ENCODE peak calls at places on chromosomes 4 and X, in seven cellular contexts. J, D, K, Z, P, V and X are unnamed samples. For H3K4me1, the result is how much of the 10 kb centered on the place peaks cover.

GRCh38 chr4:18480928-18481327 is 459.4 kb upstream of the LCORL start:
- DNase-seq in P (no peak), D (no peak), K (no peak), V (no peak), Z (no peak), J (no peak), X (no peak)

GRCh38 chr4:60683357-60683756 is 516.8 kb upstream of the ADGRL3 start:
- DNase-seq in P (peak), K (peak), Z (no peak), V (no peak), J (no peak), D (no peak), X (no peak)

GRCh38 chr4:166675411-166675810 is 558.9 kb downstream of the SPOCK3 start:
- DNase-seq in Z (no peak), P (peak), V (no peak), K (peak), D (no peak), J (no peak), X (no peak)

GRCh38 chr4:83348074-83348473 is 13.4 kb upstream of the HPSE start:
- DNase-seq in P (no peak), V (no peak), D (no peak), J (no peak), K (no peak), Z (no peak), X (no peak)

GRCh38 chr4:189787216-189788031 is 153.2 kb upstream of the FRG1 start:
- DNase-seq in J (no peak), V (no peak), K (no peak), P (no peak), Z (no peak), D (no peak), X (no peak)

GRCh38 chr4:173461170-173461569 is 62.3 kb upstream of the SCRG1 start:
- DNase-seq in Z (no peak), J (no peak), K (peak), P (peak), D (no peak), V (no peak), X (no peak)

GRCh38 chr4:2785613-2786012 is 7.3 kb upstream of the SH3BP2 start:
- DNase-seq in Z (no peak), J (no peak), D (peak), V (no peak), K (no peak), P (no peak), X (no peak)

GRCh38 chr4:40699648-40700047 is 50.1 kb upstream of the NSUN7 start:
- DNase-seq in V (no peak), P (peak), K (peak), Z (no peak), D (no peak), J (no peak), X (no peak)

GRCh38 chrX:68365356-68365755 is 67.9 kb downstream of the OPHN1 start:
- DNase-seq in V (no peak), P (no peak), D (no peak), K (peak), Z (no peak), J (no peak), X (no peak)

GRCh38 chrX:14673764-14674163 is 144.4 kb downstream of the GLRA2 start:
- DNase-seq in J (no peak), P (peak), V (no peak), K (peak), Z (no peak), D (peak), X (no peak)

GRCh38 chrX:136250191-136251041 is 784 bp downstream of the MAP7D3 start:
- DNase-seq in J (no peak), D (peak), V (no peak), Z (no peak), P (no peak), K (peak), X (no peak)

GRCh38 chr4:47490550-47490949 is 5.5 kb downstream of the ATP10D start:
- DNase-seq in D (peak), K (peak), V (no peak), J (no peak), P (peak), Z (peak), X (peak)

GRCh38 chrX:16826207-16826606 is 39.9 kb downstream of the TXLNG start:
- DNase-seq in D (peak), Z (no peak), K (peak), V (no peak), P (peak), J (no peak), X (peak)

GRCh38 chr4:108693819-108694218 is 43.4 kb downstream of the OSTC start:
- DNase-seq in J (no peak), Z (no peak), D (no peak), P (no peak), V (no peak), K (peak), X (no peak)

GRCh38 chr4:48799157-48799556 is 19.1 kb upstream of the FRYL start:
- DNase-seq in Z (no peak), P (peak), J (no peak), D (no peak), V (no peak), K (no peak), X (no peak)

GRCh38 chrX:72243472-72243871 is 4.6 kb upstream of the ERCC6L start:
- DNase-seq in P (peak), K (peak), V (no peak), J (no peak), D (no peak), Z (no peak), X (no peak)

GRCh38 chrX:147570483-147570882 is 341.2 kb upstream of the FMR1 start:
- DNase-seq in Z (no peak), V (no peak), K (no peak), J (no peak), P (no peak), D (no peak), X (no peak)

GRCh38 chrX:49185062-49185394 is 1.1 kb downstream of the PRICKLE3 start:
- DNase-seq in P (no peak), K (no peak), Z (no peak), J (no peak), V (no peak), D (no peak), X (no peak)

GRCh38 chr4:11342401-11342800 is 86.3 kb downstream of the HS3ST1 start:
- DNase-seq in V (no peak), K (no peak), J (no peak), P (no peak), Z (no peak), D (no peak), X (no peak)

GRCh38 chr4:1082215-1083182 is 30.9 kb downstream of the RNF212 start:
- DNase-seq in Z (no peak), K (peak), J (peak), V (no peak), P (peak), D (no peak), X (no peak)

GRCh38 chr4:3529363-3529762 is 2.9 kb downstream of the LRPAP1 start:
- DNase-seq in K (peak), P (no peak), V (no peak), D (peak), J (peak), Z (no peak), X (no peak)

GRCh38 chrX:129831486-129831885 is 12.2 kb downstream of the ZDHHC9 start:
- DNase-seq in Z (no peak), K (no peak), P (no peak), V (no peak), D (no peak), J (no peak), X (no peak)

GRCh38 chrX:124981420-124981819 is 338.3 kb upstream of the TEX13C start:
- DNase-seq in Z (no peak), J (no peak), V (no peak), D (no peak), K (no peak), P (no peak), X (no peak)

GRCh38 chr4:97370581-97370980 is 772.7 kb downstream of the STPG2 start:
- DNase-seq in Z (no peak), V (no peak), D (no peak), J (no peak), P (peak), K (no peak), X (no peak)

GRCh38 chr4:10087152-10087791 is 29.3 kb downstream of the WDR1 start:
- DNase-seq in J (peak), P (no peak), K (no peak), Z (no peak), D (no peak), V (no peak), X (no peak)

GRCh38 chrX:53263597-53264094 is 17.7 kb downstream of the IQSEC2 start:
- DNase-seq in D (no peak), V (no peak), J (no peak), K (peak), P (peak), Z (peak), X (no peak)

GRCh38 chr4:124334119-124334518 is 378.4 kb downstream of the ANKRD50 start:
- DNase-seq in Z (peak), P (peak), V (no peak), J (no peak), D (peak), K (peak), X (no peak)

GRCh38 chrX:70485466-70485865 is 40.8 kb downstream of the DLG3 start:
- DNase-seq in K (no peak), J (no peak), Z (no peak), V (no peak), D (no peak), P (no peak), X (no peak)

GRCh38 chr4:24655971-24656370 is 71.6 kb upstream of the DHX15 start:
- DNase-seq in P (peak), Z (no peak), V (no peak), D (no peak), J (no peak), K (peak), X (peak)

GRCh38 chr4:37453361-37454262 is 209.1 kb downstream of the NWD2 start:
- DNase-seq in V (peak), P (peak), D (no peak), K (peak), J (peak), Z (no peak), X (peak)

GRCh38 chr4:132642196-132642817 is 506.8 kb upstream of the PCDH10 start:
- DNase-seq in V (no peak), Z (peak), K (peak), J (no peak), P (peak), D (peak), X (peak)

GRCh38 chr4:158630893-158631292 is 40.8 kb downstream of the C4orf46 start:
- DNase-seq in K (peak), D (no peak), P (peak), Z (no peak), J (no peak), V (no peak), X (no peak)

GRCh38 chrX:16970977-16971376 is 24.5 kb downstream of the REPS2 start:
- DNase-seq in K (peak), D (no peak), Z (no peak), P (peak), J (no peak), V (no peak), X (no peak)

GRCh38 chr4:15451866-15452765 is 17.6 kb upstream of the CC2D2A start:
- DNase-seq in P (peak), K (peak), J (no peak), V (no peak), Z (no peak), D (no peak), X (no peak)

GRCh38 chrX:130834149-130834548 is 68.9 kb downstream of the ENOX2 start:
- DNase-seq in V (no peak), P (no peak), J (no peak), D (peak), Z (no peak), K (no peak), X (no peak)

GRCh38 chr4:153566751-153567150 is 100.6 kb downstream of the TMEM131L start:
- DNase-seq in K (no peak), V (no peak), Z (no peak), J (no peak), P (no peak), D (no peak), X (no peak)

GRCh38 chr4:153570228-153570973 is 104.2 kb downstream of the TMEM131L start:
- DNase-seq in K (no peak), P (no peak), J (no peak), Z (no peak), V (no peak), D (peak), X (no peak)

GRCh38 chr4:153560918-153561317 is 94.8 kb downstream of the TMEM131L start:
- DNase-seq in P (peak), V (no peak), D (no peak), Z (no peak), J (no peak), K (no peak), X (no peak)

GRCh38 chr4:153564630-153565525 is 98.7 kb downstream of the TMEM131L start:
- DNase-seq in P (peak), J (no peak), K (no peak), Z (no peak), V (no peak), D (no peak), X (peak)
- H3K4me1 ChIP-seq in P (under half), J (under half), K (under half), Z (under half), V (under half), D (half or more), X (under half)

DNA sequence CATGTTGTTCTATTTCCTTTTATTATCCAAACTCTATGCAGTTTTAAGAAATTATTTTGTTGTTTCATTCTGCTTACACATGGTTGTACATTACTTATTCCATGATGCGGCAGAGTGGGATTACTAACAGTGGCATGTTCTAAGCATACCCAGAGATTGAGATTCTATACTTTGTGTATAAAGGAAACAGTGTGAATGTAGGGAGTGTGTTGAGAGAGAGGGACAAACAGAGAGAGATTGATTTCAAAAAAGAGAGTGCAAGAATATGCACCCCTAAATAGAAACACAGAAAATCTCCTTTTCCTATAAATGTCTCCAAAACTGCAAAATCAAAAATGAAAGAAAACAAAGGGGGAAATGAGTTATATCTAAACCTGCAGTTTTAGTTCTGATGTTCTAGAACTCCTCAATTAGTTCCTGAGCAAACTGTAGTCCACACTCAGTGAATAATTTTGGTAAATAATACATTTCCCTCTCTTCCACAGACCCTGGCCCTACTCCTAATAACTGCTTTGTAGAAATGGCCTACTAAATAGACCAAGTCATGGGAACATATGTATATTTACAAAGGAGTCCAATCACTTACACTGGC is 31.0 kb downstream of the SLC9B1 start:
- DNase-seq in P (no peak), J (no peak), D (no peak), V (no peak), Z (no peak), K (no peak), X (no peak)
- H3K4me1 ChIP-seq in P (under half), J (under half), D (under half), V (under half), Z (under half), K (under half), X (under half)

DNA sequence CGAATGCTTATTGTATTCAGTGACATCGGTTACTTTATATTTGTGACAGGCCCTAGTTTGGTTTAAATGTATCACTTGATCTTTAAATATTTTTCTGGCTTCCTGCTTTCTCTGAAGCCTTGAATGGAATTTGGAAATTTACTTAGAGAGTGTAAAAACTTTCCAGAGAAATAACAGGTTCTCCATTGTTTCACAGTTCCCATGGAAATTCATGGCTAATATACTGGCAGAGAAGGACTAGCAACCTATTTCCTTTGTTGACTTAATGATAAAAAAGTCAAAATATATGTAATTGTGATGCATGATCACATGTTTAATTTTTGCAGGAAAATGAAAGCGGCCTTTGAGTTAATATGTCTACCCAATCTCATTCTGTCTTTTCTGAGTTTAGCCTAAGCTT is 13.2 kb downstream of the NEIL3 start:
- DNase-seq in P (peak), K (peak), V (no peak), D (no peak), J (no peak), Z (no peak), X (no peak)
- H3K4me1 ChIP-seq in P (under half), K (under half), V (under half), D (under half), J (under half), Z (under half), X (under half)

DNA sequence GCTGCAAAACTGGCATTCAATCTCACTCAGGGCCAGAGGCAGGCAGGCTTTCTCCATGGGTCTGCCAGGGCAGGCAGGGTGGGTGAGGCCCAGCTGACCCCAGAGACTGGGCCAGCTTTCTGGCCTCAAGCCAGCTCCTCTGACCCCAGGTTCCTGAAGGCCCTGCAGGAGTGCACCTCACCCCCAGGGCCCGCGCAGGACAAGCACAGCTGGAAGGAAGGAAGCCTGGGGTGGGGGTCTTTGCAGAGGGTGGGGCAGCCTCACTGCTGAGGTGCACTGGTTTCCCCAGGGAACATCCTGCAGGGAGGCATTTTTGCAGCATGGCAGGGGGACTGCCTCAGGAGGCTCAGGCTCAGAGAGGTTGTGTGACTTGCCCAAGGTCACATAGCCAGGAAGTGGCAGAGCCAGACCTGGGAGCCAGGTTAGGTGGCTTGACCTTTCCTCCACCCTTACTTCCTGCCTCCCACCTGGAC is 31.5 kb upstream of the AFAP1 start:
- DNase-seq in Z (no peak), K (no peak), J (no peak), P (no peak), V (no peak), D (no peak), X (no peak)
- H3K4me1 ChIP-seq in Z (half or more), K (under half), J (under half), P (half or more), V (under half), D (under half), X (half or more)

DNA sequence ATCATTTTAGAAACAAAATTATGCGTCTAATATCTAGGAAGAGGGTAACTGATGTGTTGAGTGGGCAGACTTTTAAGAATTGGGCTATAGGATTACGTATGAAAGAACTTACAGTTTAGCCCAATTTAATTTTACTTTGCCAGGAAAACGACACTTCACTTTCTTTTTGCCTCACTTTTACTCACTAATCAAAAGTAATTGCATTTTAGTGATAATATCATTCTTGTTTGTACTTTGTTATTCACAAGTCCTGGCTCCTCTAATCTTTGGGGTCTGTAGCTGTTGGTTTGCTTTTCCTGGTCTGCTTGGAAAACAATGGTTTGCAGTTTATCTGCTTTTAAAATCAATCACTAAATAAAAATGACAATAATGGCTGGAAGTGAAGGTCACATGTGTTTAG is 2.9 kb upstream of the ARX start:
- DNase-seq in J (no peak), P (no peak), Z (no peak), K (no peak), D (no peak), V (no peak), X (no peak)
- H3K4me1 ChIP-seq in J (under half), P (under half), Z (under half), K (under half), D (under half), V (under half), X (under half)

GRCh38 chr4:76307670-76308014 is 1.1 kb downstream of the STBD1 start:
- DNase-seq in K (no peak), P (no peak), V (peak), J (no peak), D (no peak), Z (no peak), X (no peak)
- H3K4me1 ChIP-seq in K (under half), P (under half), V (under half), J (under half), D (under half), Z (under half), X (under half)

GRCh38 chrX:132956421-132957210 is 1.8 kb downstream of the HS6ST2 start:
- DNase-seq in Z (no peak), V (peak), K (no peak), P (no peak), J (no peak), D (no peak), X (no peak)
- H3K4me1 ChIP-seq in Z (under half), V (under half), K (under half), P (under half), J (under half), D (under half), X (under half)

DNA sequence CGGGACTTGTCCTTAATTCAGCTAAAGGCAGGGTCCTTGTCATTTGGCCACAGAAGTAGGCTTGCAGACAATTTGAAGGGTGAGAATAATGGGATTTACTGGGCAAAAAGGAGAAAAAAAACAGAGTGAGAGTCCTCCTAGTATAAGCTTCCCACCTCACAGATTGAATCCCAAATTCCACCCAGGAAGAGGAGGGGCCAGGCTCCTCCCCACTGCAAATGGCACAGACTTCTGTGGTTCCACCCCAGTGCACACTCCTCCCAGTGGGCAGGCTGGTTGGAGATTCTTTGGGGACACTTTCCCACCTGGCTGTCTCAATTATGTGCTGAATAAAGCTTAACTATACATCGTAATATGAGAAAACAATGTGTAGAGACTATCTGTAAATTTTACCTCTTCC is 31.6 kb downstream of the MEPE start:
- DNase-seq in K (no peak), D (no peak), V (no peak), Z (no peak), J (no peak), P (no peak), X (no peak)
- H3K4me1 ChIP-seq in K (under half), D (under half), V (under half), Z (under half), J (under half), P (under half), X (under half)

DNA sequence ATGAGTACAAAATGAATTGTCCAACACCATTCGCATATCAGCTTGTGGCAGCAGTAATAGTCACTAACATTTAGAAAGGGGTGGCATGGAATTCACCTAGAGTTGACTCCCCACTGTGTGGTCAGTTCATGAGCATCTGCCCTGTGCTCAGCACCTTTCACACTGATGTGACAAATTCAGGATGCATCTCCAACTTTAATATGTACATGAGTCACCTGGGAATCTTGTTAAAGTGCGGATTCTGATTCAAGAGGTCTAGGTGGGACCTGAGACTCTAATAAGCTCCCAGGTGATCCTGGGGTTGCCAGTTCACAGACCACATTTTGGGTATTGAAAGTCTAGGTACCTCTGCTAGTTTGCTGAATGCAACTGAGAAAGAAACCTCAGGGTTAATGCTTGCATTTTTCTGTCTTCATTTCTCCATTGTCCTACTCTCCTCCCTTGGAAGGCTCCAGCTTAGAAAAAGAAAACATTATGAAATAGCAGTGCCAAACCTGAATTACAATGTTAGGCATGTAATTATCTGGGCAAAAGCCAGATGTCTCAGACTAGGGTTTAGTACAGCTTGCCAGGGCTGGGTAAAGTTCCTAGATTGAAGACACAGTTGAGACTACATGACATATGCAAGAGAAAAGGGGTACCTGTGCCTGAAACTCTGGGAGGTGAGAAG is 32.7 kb downstream of the TMSB4X start:
- DNase-seq in Z (no peak), V (no peak), P (peak), D (no peak), J (no peak), K (peak), X (no peak)
- H3K4me1 ChIP-seq in Z (under half), V (under half), P (under half), D (half or more), J (under half), K (under half), X (under half)